ENCODE peak calls at places on chromosomes 3 and 15, in seven cellular contexts. One of them, this sample, is unnamed.

GRCh38 chr3:128395500-128396125 is 71.1 kb downstream of the DNAJB8 start:
- DNase-seq in type B pancreatic cell: no peak
- DNase-seq in AG09319: no peak
- DNase-seq in MCF 10A: no peak
- DNase-seq in NB4: no peak
- DNase-seq in GM06990: no peak
- DNase-seq in heart right ventricle: peak
- DNase-seq in this sample: no peak

GRCh38 chr3:107806021-107806420 is 283.3 kb downstream of the BBX start:
- DNase-seq in type B pancreatic cell: no peak
- DNase-seq in AG09319: no peak
- DNase-seq in MCF 10A: no peak
- DNase-seq in NB4: no peak
- DNase-seq in GM06990: no peak
- DNase-seq in heart right ventricle: no peak
- DNase-seq in this sample: no peak

GRCh38 chr3:139427283-139428060 is 38.0 kb upstream of the COPB2 start:
- DNase-seq in type B pancreatic cell: no peak
- DNase-seq in AG09319: peak
- DNase-seq in MCF 10A: peak
- DNase-seq in NB4: peak
- DNase-seq in GM06990: peak
- DNase-seq in heart right ventricle: peak
- DNase-seq in this sample: peak

GRCh38 chr3:38130631-38131065 is 6.3 kb downstream of the ACAA1 start:
- DNase-seq in type B pancreatic cell: no peak
- DNase-seq in AG09319: no peak
- DNase-seq in MCF 10A: no peak
- DNase-seq in NB4: no peak
- DNase-seq in GM06990: no peak
- DNase-seq in heart right ventricle: no peak
- DNase-seq in this sample: no peak

GRCh38 chr15:39273805-39274411 is 307.0 kb upstream of the THBS1 start:
- DNase-seq in type B pancreatic cell: no peak
- DNase-seq in AG09319: no peak
- DNase-seq in MCF 10A: peak
- DNase-seq in NB4: no peak
- DNase-seq in GM06990: no peak
- DNase-seq in heart right ventricle: peak
- DNase-seq in this sample: no peak

GRCh38 chr3:66416556-66417304 is 84.1 kb downstream of the LRIG1 start:
- DNase-seq in type B pancreatic cell: no peak
- DNase-seq in AG09319: no peak
- DNase-seq in MCF 10A: no peak
- DNase-seq in NB4: no peak
- DNase-seq in GM06990: no peak
- DNase-seq in heart right ventricle: no peak
- DNase-seq in this sample: no peak

GRCh38 chr3:72458365-72458764 is 389.9 kb downstream of the SHQ1 start:
- DNase-seq in type B pancreatic cell: no peak
- DNase-seq in AG09319: no peak
- DNase-seq in MCF 10A: no peak
- DNase-seq in NB4: no peak
- DNase-seq in GM06990: no peak
- DNase-seq in heart right ventricle: no peak
- DNase-seq in this sample: no peak

GRCh38 chr3:46948830-46949671 is 27.5 kb downstream of the CCDC12 start:
- DNase-seq in type B pancreatic cell: no peak
- DNase-seq in AG09319: no peak
- DNase-seq in MCF 10A: no peak
- DNase-seq in NB4: peak
- DNase-seq in GM06990: no peak
- DNase-seq in heart right ventricle: no peak
- DNase-seq in this sample: no peak

GRCh38 chr3:172749201-172749965 is 1.1 kb upstream of the ECT2 start:
- DNase-seq in type B pancreatic cell: no peak
- DNase-seq in AG09319: peak
- DNase-seq in MCF 10A: peak
- DNase-seq in NB4: no peak
- DNase-seq in GM06990: no peak
- DNase-seq in heart right ventricle: peak
- DNase-seq in this sample: peak

GRCh38 chr3:11283126-11283478 is 10.9 kb downstream of the ATG7 start:
- DNase-seq in type B pancreatic cell: no peak
- DNase-seq in AG09319: no peak
- DNase-seq in MCF 10A: no peak
- DNase-seq in NB4: peak
- DNase-seq in GM06990: no peak
- DNase-seq in heart right ventricle: no peak
- DNase-seq in this sample: no peak

GRCh38 chr15:62740141-62741004 is 302.2 kb upstream of the TPM1 start:
- DNase-seq in type B pancreatic cell: no peak
- DNase-seq in AG09319: no peak
- DNase-seq in MCF 10A: no peak
- DNase-seq in NB4: no peak
- DNase-seq in GM06990: no peak
- DNase-seq in heart right ventricle: no peak
- DNase-seq in this sample: no peak

GRCh38 chr3:159902531-159903314 is 85.9 kb upstream of the IL12A start:
- DNase-seq in type B pancreatic cell: no peak
- DNase-seq in AG09319: no peak
- DNase-seq in MCF 10A: no peak
- DNase-seq in NB4: no peak
- DNase-seq in GM06990: peak
- DNase-seq in heart right ventricle: no peak
- DNase-seq in this sample: no peak

GRCh38 chr3:134699141-134699711 is 48.4 kb upstream of the KY start:
- DNase-seq in type B pancreatic cell: no peak
- DNase-seq in AG09319: no peak
- DNase-seq in MCF 10A: no peak
- DNase-seq in NB4: no peak
- DNase-seq in GM06990: no peak
- DNase-seq in heart right ventricle: no peak
- DNase-seq in this sample: no peak

GRCh38 chr3:190596341-190597285 is 82.7 kb downstream of the IL1RAP start:
- DNase-seq in type B pancreatic cell: no peak
- DNase-seq in AG09319: no peak
- DNase-seq in MCF 10A: no peak
- DNase-seq in NB4: no peak
- DNase-seq in GM06990: no peak
- DNase-seq in heart right ventricle: no peak
- DNase-seq in this sample: no peak

GRCh38 chr3:197847866-197848401 is 56.9 kb downstream of the LRCH3 start:
- DNase-seq in type B pancreatic cell: no peak
- DNase-seq in AG09319: no peak
- DNase-seq in MCF 10A: no peak
- DNase-seq in NB4: peak
- DNase-seq in GM06990: peak
- DNase-seq in heart right ventricle: no peak
- DNase-seq in this sample: no peak

GRCh38 chr3:127785711-127786265 is 36.5 kb downstream of the MGLL start:
- DNase-seq in type B pancreatic cell: no peak
- DNase-seq in AG09319: no peak
- DNase-seq in MCF 10A: no peak
- DNase-seq in NB4: no peak
- DNase-seq in GM06990: no peak
- DNase-seq in heart right ventricle: no peak
- DNase-seq in this sample: no peak

GRCh38 chr15:62847900-62848489 is 194.6 kb upstream of the TPM1 start:
- DNase-seq in type B pancreatic cell: no peak
- DNase-seq in AG09319: no peak
- DNase-seq in MCF 10A: peak
- DNase-seq in NB4: peak
- DNase-seq in GM06990: no peak
- DNase-seq in heart right ventricle: peak
- DNase-seq in this sample: no peak

GRCh38 chr3:3295586-3295985 is 116.1 kb upstream of the CRBN start:
- DNase-seq in type B pancreatic cell: no peak
- DNase-seq in AG09319: no peak
- DNase-seq in MCF 10A: no peak
- DNase-seq in NB4: no peak
- DNase-seq in GM06990: no peak
- DNase-seq in heart right ventricle: no peak
- DNase-seq in this sample: no peak

GRCh38 chr3:172522871-172523818 is at the start of gene TNFSF10:
- DNase-seq in type B pancreatic cell: no peak
- DNase-seq in AG09319: no peak
- DNase-seq in MCF 10A: peak
- DNase-seq in NB4: peak
- DNase-seq in GM06990: peak
- DNase-seq in heart right ventricle: peak
- DNase-seq in this sample: no peak

GRCh38 chr15:92053727-92054316 is 200.3 kb downstream of the SLCO3A1 start:
- DNase-seq in type B pancreatic cell: no peak
- DNase-seq in AG09319: no peak
- DNase-seq in MCF 10A: no peak
- DNase-seq in NB4: no peak
- DNase-seq in GM06990: no peak
- DNase-seq in heart right ventricle: no peak
- DNase-seq in this sample: no peak

GRCh38 chr3:64352596-64352989 is 127.3 kb upstream of the PRICKLE2 start:
- DNase-seq in type B pancreatic cell: no peak
- DNase-seq in AG09319: no peak
- DNase-seq in MCF 10A: no peak
- DNase-seq in NB4: no peak
- DNase-seq in GM06990: no peak
- DNase-seq in heart right ventricle: no peak
- DNase-seq in this sample: no peak

DNA sequence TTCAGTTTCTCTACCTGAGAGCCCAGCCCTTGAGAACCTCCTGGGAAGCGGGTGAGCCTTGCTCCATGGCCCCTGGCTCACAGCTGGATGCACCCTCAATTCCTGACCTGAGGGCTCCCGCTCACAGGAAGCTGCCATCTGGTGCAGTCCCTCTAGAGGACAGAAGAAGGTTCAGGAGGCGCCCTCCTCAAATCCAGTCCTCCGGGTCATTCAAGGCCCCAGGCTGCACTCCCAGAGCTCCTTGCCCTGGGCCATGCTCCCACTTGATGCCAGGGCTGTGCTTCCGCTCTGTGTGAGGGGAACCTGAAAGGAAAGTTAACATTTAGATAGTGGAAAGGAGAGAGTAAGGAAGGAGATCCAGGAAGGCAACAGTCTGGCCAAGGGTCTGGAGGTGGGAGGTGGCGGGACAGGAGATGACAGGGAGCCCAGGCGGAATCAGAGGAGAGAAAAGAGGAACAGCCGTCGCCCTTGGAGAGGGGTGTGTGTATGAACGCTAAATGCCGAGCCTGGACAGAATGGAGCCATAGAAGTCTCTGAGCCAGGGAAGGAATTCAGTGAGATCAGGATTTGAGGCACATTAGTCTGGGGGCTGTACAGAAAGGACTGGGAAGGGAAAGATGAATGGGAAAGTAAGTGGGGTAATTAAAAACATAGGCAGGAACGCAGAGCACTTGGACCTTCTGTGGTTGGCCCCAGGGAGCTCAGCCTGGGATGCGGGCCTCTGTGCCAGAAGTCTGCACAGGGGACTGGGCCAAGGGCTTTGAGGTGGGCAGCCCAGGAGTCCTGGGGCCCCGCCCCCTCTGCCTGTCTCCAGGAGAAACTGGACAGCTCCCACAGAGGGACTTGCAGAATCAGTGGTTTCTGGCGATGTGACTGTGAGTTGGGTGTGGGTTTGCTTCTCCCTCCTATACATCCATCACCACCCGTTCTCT is 26.1 kb downstream of the TBC1D21 start:
- DNase-seq in type B pancreatic cell: no peak
- DNase-seq in AG09319: no peak
- DNase-seq in MCF 10A: no peak
- DNase-seq in NB4: no peak
- DNase-seq in GM06990: no peak
- DNase-seq in heart right ventricle: no peak
- DNase-seq in this sample: no peak
- TF ChIP-seq CTCF in type B pancreatic cell: no peak
- TF ChIP-seq CTCF in AG09319: no peak
- TF ChIP-seq CTCF in MCF 10A: no peak
- TF ChIP-seq CTCF in NB4: no peak
- TF ChIP-seq CTCF in GM06990: no peak
- TF ChIP-seq CTCF in heart right ventricle: no peak
- TF ChIP-seq CTCF in this sample: no peak

DNA sequence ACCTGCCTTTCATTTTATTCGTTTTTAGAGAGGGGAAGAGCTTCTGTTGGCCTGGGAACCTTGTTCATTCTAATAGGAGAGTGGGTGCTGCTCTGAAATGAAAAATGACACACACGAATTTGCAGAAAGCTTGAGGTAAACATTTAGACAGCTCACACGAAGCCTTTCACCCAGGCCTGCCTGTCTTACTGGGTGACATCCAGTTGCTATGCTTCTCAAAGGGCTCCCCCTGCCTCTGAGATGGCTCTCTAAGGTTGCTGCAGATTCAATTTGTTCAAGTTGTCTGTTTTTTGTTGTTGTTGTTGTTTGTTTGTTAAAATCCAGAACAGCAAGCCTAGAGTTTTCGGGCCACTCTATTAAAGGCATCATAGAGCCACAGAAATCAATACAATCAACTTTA is 18.1 kb downstream of the PEX5L start:
- DNase-seq in type B pancreatic cell: no peak
- DNase-seq in AG09319: no peak
- DNase-seq in MCF 10A: no peak
- DNase-seq in NB4: no peak
- DNase-seq in GM06990: no peak
- DNase-seq in heart right ventricle: no peak
- DNase-seq in this sample: no peak
- TF ChIP-seq CTCF in type B pancreatic cell: no peak
- TF ChIP-seq CTCF in AG09319: no peak
- TF ChIP-seq CTCF in MCF 10A: no peak
- TF ChIP-seq CTCF in NB4: no peak
- TF ChIP-seq CTCF in GM06990: peak
- TF ChIP-seq CTCF in heart right ventricle: no peak
- TF ChIP-seq CTCF in this sample: no peak

DNA sequence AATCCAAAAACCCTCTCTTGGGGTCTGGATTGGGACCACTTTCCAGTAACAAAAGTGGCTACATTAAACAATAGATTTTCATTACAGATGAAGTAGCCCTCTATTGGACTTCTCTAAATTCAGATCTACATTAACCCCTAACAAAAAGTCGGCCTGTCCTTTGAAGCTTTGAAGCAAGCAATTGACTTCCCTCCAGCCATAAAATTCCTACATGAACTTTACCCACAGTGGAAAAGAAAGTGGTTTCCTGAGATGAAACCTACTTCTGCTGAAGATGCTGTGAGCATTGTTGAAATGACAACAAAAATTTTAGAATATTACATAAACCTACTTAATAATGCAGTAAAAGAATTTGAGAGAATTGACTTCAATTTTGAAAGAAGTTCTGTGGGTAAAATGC is 967.2 kb upstream of the ROBO1 start:
- DNase-seq in type B pancreatic cell: no peak
- DNase-seq in AG09319: no peak
- DNase-seq in MCF 10A: no peak
- DNase-seq in NB4: no peak
- DNase-seq in GM06990: no peak
- DNase-seq in heart right ventricle: no peak
- DNase-seq in this sample: no peak
- TF ChIP-seq CTCF in type B pancreatic cell: no peak
- TF ChIP-seq CTCF in AG09319: no peak
- TF ChIP-seq CTCF in MCF 10A: no peak
- TF ChIP-seq CTCF in NB4: no peak
- TF ChIP-seq CTCF in GM06990: no peak
- TF ChIP-seq CTCF in heart right ventricle: no peak
- TF ChIP-seq CTCF in this sample: no peak

GRCh38 chr3:44761347-44762169 is at the start of the genes KIAA1143 and KIF15:
- DNase-seq in type B pancreatic cell: peak
- DNase-seq in AG09319: peak
- DNase-seq in MCF 10A: peak
- DNase-seq in NB4: peak
- DNase-seq in GM06990: peak
- DNase-seq in heart right ventricle: peak
- DNase-seq in this sample: peak
- TF ChIP-seq CTCF in type B pancreatic cell: no peak
- TF ChIP-seq CTCF in AG09319: no peak
- TF ChIP-seq CTCF in MCF 10A: no peak
- TF ChIP-seq CTCF in NB4: no peak
- TF ChIP-seq CTCF in GM06990: peak
- TF ChIP-seq CTCF in heart right ventricle: peak
- TF ChIP-seq CTCF in this sample: no peak